ENCODE peak calls at places on chromosomes 5 and 9, in seven cellular contexts. One of them, this sample, is unnamed.

GRCh38 chr5:118553662-118554061 is 434.7 kb downstream of the DTWD2 start:
- DNase-seq in gastrocnemius medialis: peak; percentile 8
- DNase-seq in WERI-Rb-1: no peak
- DNase-seq in HL-60: no peak
- DNase-seq in heart left ventricle: no peak
- DNase-seq in astrocyte of the cerebellum: peak; percentile 99
- DNase-seq in HFF-Myc: peak; percentile 92
- DNase-seq in this sample: no peak

GRCh38 chr5:1468629-1469527 is 23.6 kb upstream of the SLC6A3 start:
- DNase-seq in HFF-Myc: no peak
- DNase-seq in astrocyte of the cerebellum: no peak
- DNase-seq in heart left ventricle: no peak
- DNase-seq in gastrocnemius medialis: no peak
- DNase-seq in HL-60: no peak
- DNase-seq in WERI-Rb-1: no peak
- DNase-seq in this sample: no peak

GRCh38 chr9:18393340-18394130 is 80.4 kb upstream of the ADAMTSL1 start:
- DNase-seq in gastrocnemius medialis: no peak
- DNase-seq in WERI-Rb-1: no peak
- DNase-seq in heart left ventricle: no peak
- DNase-seq in HL-60: no peak
- DNase-seq in astrocyte of the cerebellum: peak; percentile 93
- DNase-seq in HFF-Myc: peak; percentile 87
- DNase-seq in this sample: peak; percentile 99

GRCh38 chr5:72569423-72569939 is 62.3 kb upstream of the ZNF366 start:
- DNase-seq in heart left ventricle: no peak
- DNase-seq in HL-60: no peak
- DNase-seq in WERI-Rb-1: no peak
- DNase-seq in HFF-Myc: no peak
- DNase-seq in astrocyte of the cerebellum: no peak
- DNase-seq in gastrocnemius medialis: no peak
- DNase-seq in this sample: no peak

GRCh38 chr5:60805470-60805869 is 38.6 kb downstream of the ELOVL7 start:
- DNase-seq in astrocyte of the cerebellum: no peak
- DNase-seq in HFF-Myc: no peak
- DNase-seq in WERI-Rb-1: no peak
- DNase-seq in gastrocnemius medialis: no peak
- DNase-seq in heart left ventricle: no peak
- DNase-seq in HL-60: no peak
- DNase-seq in this sample: no peak

GRCh38 chr5:93582677-93583524 is at the start of gene NR2F1:
- DNase-seq in WERI-Rb-1: peak; percentile 85
- DNase-seq in astrocyte of the cerebellum: peak; percentile 97
- DNase-seq in HFF-Myc: peak; percentile 84
- DNase-seq in HL-60: no peak
- DNase-seq in gastrocnemius medialis: no peak
- DNase-seq in heart left ventricle: no peak
- DNase-seq in this sample: peak; percentile 95

GRCh38 chr5:154712518-154713437 is 42.4 kb upstream of the LARP1 start:
- DNase-seq in gastrocnemius medialis: no peak
- DNase-seq in astrocyte of the cerebellum: no peak
- DNase-seq in WERI-Rb-1: no peak
- DNase-seq in HL-60: no peak
- DNase-seq in heart left ventricle: no peak
- DNase-seq in HFF-Myc: no peak
- DNase-seq in this sample: no peak

GRCh38 chr9:96057155-96057554 is 181.7 kb downstream of the ERCC6L2 start:
- DNase-seq in HL-60: no peak
- DNase-seq in astrocyte of the cerebellum: no peak
- DNase-seq in WERI-Rb-1: no peak
- DNase-seq in gastrocnemius medialis: no peak
- DNase-seq in HFF-Myc: no peak
- DNase-seq in heart left ventricle: no peak
- DNase-seq in this sample: no peak

GRCh38 chr9:116713266-116713665 is 26.2 kb downstream of the TRIM32 start:
- DNase-seq in WERI-Rb-1: no peak
- DNase-seq in astrocyte of the cerebellum: no peak
- DNase-seq in heart left ventricle: no peak
- DNase-seq in gastrocnemius medialis: no peak
- DNase-seq in HFF-Myc: no peak
- DNase-seq in HL-60: no peak
- DNase-seq in this sample: no peak

GRCh38 chr5:14238272-14238671 is 95.1 kb downstream of the TRIO start:
- DNase-seq in gastrocnemius medialis: no peak
- DNase-seq in heart left ventricle: no peak
- DNase-seq in HFF-Myc: no peak
- DNase-seq in WERI-Rb-1: no peak
- DNase-seq in HL-60: no peak
- DNase-seq in astrocyte of the cerebellum: no peak
- DNase-seq in this sample: no peak

GRCh38 chr9:95947118-95947517 is 71.6 kb downstream of the ERCC6L2 start:
- DNase-seq in HFF-Myc: no peak
- DNase-seq in gastrocnemius medialis: no peak
- DNase-seq in astrocyte of the cerebellum: peak; percentile 20
- DNase-seq in heart left ventricle: no peak
- DNase-seq in HL-60: no peak
- DNase-seq in WERI-Rb-1: no peak
- DNase-seq in this sample: peak; percentile 15

GRCh38 chr5:1875481-1875842 is 7.3 kb downstream of the IRX4 start:
- DNase-seq in HFF-Myc: no peak
- DNase-seq in gastrocnemius medialis: no peak
- DNase-seq in HL-60: no peak
- DNase-seq in astrocyte of the cerebellum: no peak
- DNase-seq in heart left ventricle: no peak
- DNase-seq in WERI-Rb-1: no peak
- DNase-seq in this sample: no peak

GRCh38 chr9:136964171-136964689 is 12.2 kb downstream of the LCN12 start:
- DNase-seq in WERI-Rb-1: no peak
- DNase-seq in HFF-Myc: no peak
- DNase-seq in HL-60: no peak
- DNase-seq in astrocyte of the cerebellum: no peak
- DNase-seq in gastrocnemius medialis: no peak
- DNase-seq in heart left ventricle: no peak
- DNase-seq in this sample: no peak

GRCh38 chr9:99820330-99821186 is 1.1 kb upstream of the NR4A3 start:
- DNase-seq in gastrocnemius medialis: peak; percentile 80
- DNase-seq in astrocyte of the cerebellum: peak; percentile 43
- DNase-seq in HFF-Myc: no peak
- DNase-seq in HL-60: peak; percentile 57
- DNase-seq in heart left ventricle: no peak
- DNase-seq in WERI-Rb-1: no peak
- DNase-seq in this sample: peak; percentile 51

GRCh38 chr5:149370878-149371277 is 8.2 kb downstream of the IL17B start:
- DNase-seq in HL-60: no peak
- DNase-seq in astrocyte of the cerebellum: no peak
- DNase-seq in WERI-Rb-1: no peak
- DNase-seq in gastrocnemius medialis: no peak
- DNase-seq in HFF-Myc: no peak
- DNase-seq in heart left ventricle: no peak
- DNase-seq in this sample: no peak

GRCh38 chr9:116149844-116150243 is 3.7 kb upstream of the PAPPA start:
- DNase-seq in HFF-Myc: no peak
- DNase-seq in astrocyte of the cerebellum: no peak
- DNase-seq in heart left ventricle: no peak
- DNase-seq in gastrocnemius medialis: no peak
- DNase-seq in HL-60: no peak
- DNase-seq in WERI-Rb-1: peak; percentile 70
- DNase-seq in this sample: no peak

GRCh38 chr9:135305546-135306180 is 173.9 kb upstream of the PPP1R26 start:
- DNase-seq in gastrocnemius medialis: no peak
- DNase-seq in astrocyte of the cerebellum: no peak
- DNase-seq in HL-60: no peak
- DNase-seq in heart left ventricle: no peak
- DNase-seq in WERI-Rb-1: no peak
- DNase-seq in HFF-Myc: no peak
- DNase-seq in this sample: no peak

GRCh38 chr5:75034137-75034739 is 18.1 kb downstream of the GCNT4 start:
- DNase-seq in HFF-Myc: no peak
- DNase-seq in HL-60: no peak
- DNase-seq in gastrocnemius medialis: no peak
- DNase-seq in astrocyte of the cerebellum: no peak
- DNase-seq in WERI-Rb-1: no peak
- DNase-seq in heart left ventricle: no peak
- DNase-seq in this sample: no peak

GRCh38 chr9:82993856-82994605 is 68.9 kb downstream of the RASEF start:
- DNase-seq in heart left ventricle: no peak
- DNase-seq in gastrocnemius medialis: no peak
- DNase-seq in astrocyte of the cerebellum: no peak
- DNase-seq in HFF-Myc: no peak
- DNase-seq in WERI-Rb-1: no peak
- DNase-seq in HL-60: no peak
- DNase-seq in this sample: no peak

GRCh38 chr5:58710871-58711270 is 128.0 kb downstream of the RAB3C start:
- DNase-seq in gastrocnemius medialis: no peak
- DNase-seq in WERI-Rb-1: no peak
- DNase-seq in HL-60: no peak
- DNase-seq in astrocyte of the cerebellum: no peak
- DNase-seq in heart left ventricle: no peak
- DNase-seq in HFF-Myc: no peak
- DNase-seq in this sample: no peak

GRCh38 chr9:131394464-131395026 is 659 bp downstream of the PRRC2B start:
- DNase-seq in heart left ventricle: peak; percentile 77
- DNase-seq in HFF-Myc: no peak
- DNase-seq in gastrocnemius medialis: no peak
- DNase-seq in HL-60: no peak
- DNase-seq in WERI-Rb-1: peak; percentile 43
- DNase-seq in astrocyte of the cerebellum: no peak
- DNase-seq in this sample: no peak

GRCh38 chr5:66436721-66437120 is 159.5 kb upstream of the MAST4 start:
- DNase-seq in HFF-Myc: no peak
- DNase-seq in heart left ventricle: no peak
- DNase-seq in HL-60: peak; percentile 4
- DNase-seq in WERI-Rb-1: peak; percentile 20
- DNase-seq in astrocyte of the cerebellum: no peak
- DNase-seq in gastrocnemius medialis: no peak
- DNase-seq in this sample: no peak

GRCh38 chr9:100720922-100721321 is 143.0 kb downstream of the CAVIN4 start:
- DNase-seq in HFF-Myc: no peak
- DNase-seq in WERI-Rb-1: no peak
- DNase-seq in astrocyte of the cerebellum: no peak
- DNase-seq in gastrocnemius medialis: no peak
- DNase-seq in heart left ventricle: no peak
- DNase-seq in HL-60: no peak
- DNase-seq in this sample: no peak

GRCh38 chr5:135318924-135319323 is 80.1 kb downstream of the MACROH2A1 start:
- DNase-seq in gastrocnemius medialis: no peak
- DNase-seq in HFF-Myc: no peak
- DNase-seq in astrocyte of the cerebellum: no peak
- DNase-seq in heart left ventricle: no peak
- DNase-seq in WERI-Rb-1: no peak
- DNase-seq in HL-60: no peak
- DNase-seq in this sample: no peak

GRCh38 chr5:179343902-179344300 is 1.4 kb downstream of the ADAMTS2 start:
- DNase-seq in HFF-Myc: no peak
- DNase-seq in WERI-Rb-1: peak; percentile 24
- DNase-seq in heart left ventricle: no peak
- DNase-seq in HL-60: no peak
- DNase-seq in gastrocnemius medialis: no peak
- DNase-seq in astrocyte of the cerebellum: no peak
- DNase-seq in this sample: no peak

GRCh38 chr5:173094012-173094661 is 38.0 kb downstream of the CREBRF start:
- DNase-seq in astrocyte of the cerebellum: peak; percentile 76
- DNase-seq in HFF-Myc: peak; percentile 3
- DNase-seq in heart left ventricle: no peak
- DNase-seq in WERI-Rb-1: no peak
- DNase-seq in gastrocnemius medialis: no peak
- DNase-seq in HL-60: no peak
- DNase-seq in this sample: peak; percentile 86

GRCh38 chr9:136138566-136138965 is 19.9 kb upstream of the TMEM250 start:
- DNase-seq in WERI-Rb-1: peak; percentile 86
- DNase-seq in heart left ventricle: no peak
- DNase-seq in astrocyte of the cerebellum: no peak
- DNase-seq in HFF-Myc: no peak
- DNase-seq in gastrocnemius medialis: no peak
- DNase-seq in HL-60: peak; percentile 24
- DNase-seq in this sample: no peak

GRCh38 chr9:134433909-134434895 is 107.9 kb downstream of the RXRA start:
- DNase-seq in heart left ventricle: no peak
- DNase-seq in HL-60: no peak
- DNase-seq in astrocyte of the cerebellum: no peak
- DNase-seq in HFF-Myc: no peak
- DNase-seq in WERI-Rb-1: no peak
- DNase-seq in gastrocnemius medialis: no peak
- DNase-seq in this sample: no peak

GRCh38 chr5:59109383-59109782 is 526.5 kb downstream of the RAB3C start:
- DNase-seq in astrocyte of the cerebellum: no peak
- DNase-seq in gastrocnemius medialis: no peak
- DNase-seq in WERI-Rb-1: no peak
- DNase-seq in HFF-Myc: no peak
- DNase-seq in heart left ventricle: no peak
- DNase-seq in HL-60: no peak
- DNase-seq in this sample: no peak

GRCh38 chr5:140554454-140554853 is 2.8 kb downstream of the SRA1 start:
- DNase-seq in WERI-Rb-1: no peak
- DNase-seq in astrocyte of the cerebellum: no peak
- DNase-seq in HL-60: peak; percentile 34
- DNase-seq in gastrocnemius medialis: no peak
- DNase-seq in heart left ventricle: no peak
- DNase-seq in HFF-Myc: no peak
- DNase-seq in this sample: no peak
- H3K4me3 ChIP-seq in WERI-Rb-1: no peak overlapping the region
- H3K4me3 ChIP-seq in astrocyte of the cerebellum: no peak overlapping the region
- H3K4me3 ChIP-seq in HL-60: no peak overlapping the region
- H3K4me3 ChIP-seq in gastrocnemius medialis: no peak overlapping the region
- H3K4me3 ChIP-seq in heart left ventricle: no peak overlapping the region
- H3K4me3 ChIP-seq in HFF-Myc: no peak overlapping the region
- H3K4me3 ChIP-seq in this sample: no peak overlapping the region

GRCh38 chr9:109198736-109199384 is 31.8 kb upstream of the FRRS1L start:
- DNase-seq in WERI-Rb-1: no peak
- DNase-seq in HFF-Myc: no peak
- DNase-seq in gastrocnemius medialis: no peak
- DNase-seq in astrocyte of the cerebellum: no peak
- DNase-seq in heart left ventricle: no peak
- DNase-seq in HL-60: no peak
- DNase-seq in this sample: no peak
- TF ChIP-seq CTCF in WERI-Rb-1: peak; percentile 38
- TF ChIP-seq CTCF in HFF-Myc: peak; percentile 15
- TF ChIP-seq CTCF in gastrocnemius medialis: no peak
- TF ChIP-seq CTCF in astrocyte of the cerebellum: no peak
- TF ChIP-seq CTCF in heart left ventricle: no peak
- TF ChIP-seq CTCF in HL-60: no peak
- TF ChIP-seq CTCF in this sample: peak; percentile 30

DNA sequence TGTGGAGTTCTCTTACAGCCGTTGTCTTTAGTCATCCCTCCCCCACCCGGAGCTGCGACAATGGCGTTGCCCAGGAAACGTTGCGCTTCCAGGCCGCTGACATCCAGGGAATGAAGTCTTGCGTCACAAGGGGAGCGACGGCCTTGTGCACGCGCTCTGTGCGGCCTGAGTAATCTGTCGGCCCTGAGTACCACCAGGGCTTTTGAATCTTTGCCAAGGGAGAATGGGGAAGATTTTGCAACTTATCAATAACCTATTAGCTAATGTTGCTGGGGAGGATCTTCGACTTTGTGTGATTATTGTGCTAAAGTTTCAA is at the start of gene SOX30:
- DNase-seq in heart left ventricle: no peak
- DNase-seq in WERI-Rb-1: no peak
- DNase-seq in HFF-Myc: no peak
- DNase-seq in astrocyte of the cerebellum: no peak
- DNase-seq in gastrocnemius medialis: no peak
- DNase-seq in HL-60: no peak
- DNase-seq in this sample: no peak
- H3K4me3 ChIP-seq in heart left ventricle: peak within 1 kb of the TSS; percentile 57
- H3K4me3 ChIP-seq in WERI-Rb-1: no peak within 1 kb of the TSS
- H3K4me3 ChIP-seq in HFF-Myc: peak within 1 kb of the TSS; percentile 23
- H3K4me3 ChIP-seq in astrocyte of the cerebellum: peak within 1 kb of the TSS; percentile 13
- H3K4me3 ChIP-seq in gastrocnemius medialis: peak within 1 kb of the TSS; percentile 35
- H3K4me3 ChIP-seq in HL-60: no peak within 1 kb of the TSS
- H3K4me3 ChIP-seq in this sample: peak within 1 kb of the TSS; percentile 35

GRCh38 chr5:38347896-38348295 is 89.5 kb downstream of the EGFLAM start:
- DNase-seq in HFF-Myc: no peak
- DNase-seq in HL-60: no peak
- DNase-seq in heart left ventricle: no peak
- DNase-seq in WERI-Rb-1: no peak
- DNase-seq in astrocyte of the cerebellum: no peak
- DNase-seq in gastrocnemius medialis: no peak
- DNase-seq in this sample: no peak
- TF ChIP-seq CTCF in HFF-Myc: no peak
- TF ChIP-seq CTCF in HL-60: no peak
- TF ChIP-seq CTCF in heart left ventricle: no peak
- TF ChIP-seq CTCF in WERI-Rb-1: no peak
- TF ChIP-seq CTCF in astrocyte of the cerebellum: no peak
- TF ChIP-seq CTCF in gastrocnemius medialis: no peak
- TF ChIP-seq CTCF in this sample: no peak